ENCODE peak calls at places on chromosomes 1 and 21, in five cellular contexts. N is uterus; B is CD4-positive, alpha-beta memory T cell; E is LNCaP clone FGC; U is OCI-LY7. P is an unnamed sample.

GRCh38 chr1:99751877-99752504 is 14.4 kb downstream of the FRRS1 start:
- DNase-seq in N (no peak), B (no peak), E (no peak), U (no peak), P (no peak)

GRCh38 chr1:145884675-145885074 is 991 bp downstream of the ANKRD35 start:
- DNase-seq in N (no peak), B (no peak), E (no peak), U (no peak), P (peak)

GRCh38 chr1:13628711-13629110 is 45.1 kb downstream of the PDPN start:
- DNase-seq in N (no peak), B (no peak), E (no peak), U (no peak), P (no peak)

GRCh38 chr1:222249261-222249660 is 298.6 kb downstream of the HHIPL2 start:
- DNase-seq in N (no peak), B (no peak), E (no peak), U (no peak), P (no peak)

GRCh38 chr1:84773195-84773594 is 82.9 kb upstream of the SSX2IP start:
- DNase-seq in N (no peak), B (no peak), E (peak), U (no peak), P (no peak)

GRCh38 chr21:33234618-33235520 is 5.1 kb downstream of the IFNAR2 start:
- DNase-seq in N (no peak), B (no peak), E (no peak), U (no peak), P (no peak)

GRCh38 chr1:23405946-23406345 is 18.6 kb downstream of the TCEA3 start:
- DNase-seq in N (no peak), B (no peak), E (no peak), U (no peak), P (no peak)

GRCh38 chr1:147117109-147117508 is 55.2 kb downstream of the PRKAB2 start:
- DNase-seq in N (no peak), B (no peak), E (no peak), U (no peak), P (no peak)

GRCh38 chr1:51340380-51340779 is 10.0 kb upstream of the TTC39A start:
- DNase-seq in N (no peak), B (no peak), E (no peak), U (no peak), P (no peak)

GRCh38 chr1:24955779-24956365 is 25.8 kb upstream of the RUNX3 start:
- DNase-seq in N (no peak), B (peak), E (no peak), U (no peak), P (no peak)

GRCh38 chr21:44414291-44415072 is 40.8 kb upstream of the LRRC3 start:
- DNase-seq in N (no peak), B (no peak), E (no peak), U (no peak), P (no peak)

GRCh38 chr1:204578867-204579664 is 62.9 kb downstream of the MDM4 start:
- DNase-seq in N (peak), B (no peak), E (no peak), U (peak), P (no peak)

GRCh38 chr1:209416009-209416408 is 167.5 kb upstream of the CAMK1G start:
- DNase-seq in N (no peak), B (no peak), E (no peak), U (no peak), P (no peak)

GRCh38 chr1:161962094-161962887 is 61.4 kb downstream of the OLFML2B start:
- DNase-seq in N (no peak), B (no peak), E (no peak), U (no peak), P (peak)

GRCh38 chr1:222769181-222769580 is 32.2 kb downstream of the FAM177B start:
- DNase-seq in N (no peak), B (no peak), E (no peak), U (peak), P (no peak)

GRCh38 chr1:8239306-8240023 is 78.4 kb upstream of the SLC45A1 start:
- DNase-seq in N (peak), B (no peak), E (no peak), U (no peak), P (no peak)

GRCh38 chr1:24186993-24187790 is at the start of gene IFNLR1:
- DNase-seq in N (peak), B (peak), E (no peak), U (peak), P (no peak)

GRCh38 chr1:6474815-6475282 is 8.9 kb upstream of the TNFRSF25 start:
- DNase-seq in N (no peak), B (no peak), E (no peak), U (no peak), P (no peak)

GRCh38 chr1:112905420-112906154 is 50.4 kb downstream of the SLC16A1 start:
- DNase-seq in N (no peak), B (no peak), E (peak), U (no peak), P (no peak)

GRCh38 chr21:34360488-34361241 is 3.1 kb upstream of the KCNE2 start:
- DNase-seq in N (no peak), B (no peak), E (no peak), U (peak), P (no peak)

GRCh38 chr1:32780628-32781267 is 36.4 kb downstream of the YARS1 start:
- DNase-seq in N (no peak), B (no peak), E (no peak), U (no peak), P (no peak)

GRCh38 chr1:94326329-94326728 is 88.9 kb upstream of the ARHGAP29 start:
- DNase-seq in N (no peak), B (no peak), E (no peak), U (no peak), P (no peak)
- H3K4me3 ChIP-seq in N (no peak), B (no peak), E (no peak), U (no peak), P (no peak)

DNA sequence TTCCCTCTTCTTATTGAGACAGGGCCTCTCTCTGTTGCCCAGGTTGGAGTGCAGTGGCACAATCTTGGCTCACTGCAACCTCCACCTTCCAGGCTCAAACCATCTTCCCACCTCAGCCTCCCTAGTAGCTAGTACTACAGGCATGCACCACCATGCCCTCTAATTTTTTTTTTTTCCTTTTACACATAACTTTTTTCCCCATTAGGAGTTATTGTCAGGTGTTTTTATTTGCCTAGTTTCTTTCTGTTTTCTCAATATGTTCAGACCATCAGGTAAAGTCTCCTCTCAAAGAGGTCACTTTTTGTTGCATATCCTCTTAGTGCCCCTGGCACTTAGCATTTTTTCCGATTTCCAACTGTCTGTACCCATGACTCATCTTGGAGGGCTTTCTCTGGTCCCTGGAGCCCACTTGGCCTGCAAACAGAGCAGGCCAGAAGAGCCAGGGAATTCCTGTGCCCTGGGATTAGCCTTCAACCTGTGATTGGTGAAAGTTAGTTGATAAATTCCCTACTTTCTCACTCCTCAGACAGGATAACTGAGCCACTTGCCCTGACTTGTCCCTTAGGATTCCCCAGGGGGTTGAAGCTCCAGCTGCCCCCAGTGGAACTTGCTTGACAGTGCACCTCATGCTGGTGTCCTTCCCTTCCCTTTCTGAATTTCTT is 2.2 kb downstream of the NTPCR start:
- DNase-seq in N (no peak), B (no peak), E (peak), U (peak), P (no peak)
- H3K4me3 ChIP-seq in N (no peak), B (no peak), E (no peak), U (no peak), P (no peak)

GRCh38 chr21:35583566-35584216 is 476.6 kb downstream of the SETD4 start:
- DNase-seq in N (no peak), B (no peak), E (no peak), U (no peak), P (no peak)

GRCh38 chr21:35586305-35586704 is 474.0 kb downstream of the SETD4 start:
- DNase-seq in N (no peak), B (no peak), E (no peak), U (no peak), P (no peak)

GRCh38 chr21:35585878-35586277 is 474.4 kb downstream of the SETD4 start:
- DNase-seq in N (no peak), B (no peak), E (no peak), U (no peak), P (no peak)

GRCh38 chr21:35587841-35588390 is 472.4 kb downstream of the SETD4 start:
- DNase-seq in N (no peak), B (no peak), E (no peak), U (no peak), P (no peak)

DNA sequence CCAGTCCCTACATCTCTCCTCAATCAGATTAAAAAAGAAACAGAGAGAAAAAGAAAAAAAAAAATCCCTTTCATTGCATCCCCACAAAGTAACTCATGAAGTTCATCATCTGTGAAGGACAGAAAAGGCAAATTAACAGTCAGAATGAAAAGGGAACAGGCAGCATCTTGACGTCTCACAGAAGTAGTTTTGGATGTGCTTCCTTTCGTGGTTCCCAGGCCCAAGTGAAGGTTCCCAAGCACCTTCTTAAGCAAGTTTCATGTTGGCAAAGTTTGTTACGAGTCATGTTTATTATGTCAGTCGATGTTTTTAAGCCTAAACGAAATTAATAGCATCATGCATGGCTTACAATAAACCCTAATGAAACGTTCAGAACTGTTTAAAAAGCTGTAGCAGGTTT is 475.2 kb downstream of the SETD4 start:
- DNase-seq in N (no peak), B (no peak), E (no peak), U (no peak), P (no peak)
- H3K4me3 ChIP-seq in N (no peak), B (no peak), E (no peak), U (no peak), P (no peak)

DNA sequence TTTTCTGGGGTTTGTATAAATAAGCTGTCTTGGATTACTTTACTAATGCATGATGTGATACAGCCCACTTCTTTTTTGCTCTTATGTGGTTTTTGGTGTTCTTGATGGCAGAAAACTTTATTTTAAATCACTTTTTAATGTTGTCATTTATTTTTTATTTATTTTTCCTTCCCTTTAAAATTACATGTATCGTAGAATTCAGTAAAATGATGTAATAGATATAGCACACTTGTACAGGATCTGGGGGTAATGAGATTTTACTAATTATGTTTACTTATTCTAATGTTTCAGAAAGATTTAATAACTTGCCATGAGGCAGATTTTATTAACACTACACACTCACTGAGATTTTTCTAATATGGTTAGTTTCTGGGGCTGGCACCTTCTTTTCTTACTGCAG is 701 bp upstream of the B3GALT2 start:
- DNase-seq in N (no peak), B (no peak), E (no peak), U (no peak), P (no peak)
- H3K4me3 ChIP-seq in N (no peak), B (no peak), E (no peak), U (no peak), P (peak)

P was measured in skeletal muscle cell.